ENCODE peak calls at places on chromosomes 13 and 19, in eight cellular contexts. P is epithelial cell of esophagus; M is NCI-H510A treated with DMSO at 0.1 percent for 48 hours; N is nephron progenitor cell; W is heart left ventricle; U is Karpas-422; C is caudate nucleus; F is stimulated activated CD4-positive, alpha-beta T cell treated with anti-CD3 and anti-CD28 coated beads, Interleukin-1b, Interleukin-23, amount 100 ng/mL, for 24 hours. S is an unnamed sample.

GRCh38 chr13:98536729-98537128 is 40.2 kb downstream of the STK24 start:
- DNase-seq in U (no peak), C (no peak), M (no peak), P (no peak), N (no peak), F (no peak), W (no peak), S (no peak)

GRCh38 chr19:56350416-56351045 is 35.9 kb upstream of the ZSCAN5A start:
- DNase-seq in N (peak; percentile 51), U (peak; percentile 92), P (peak; percentile 51), F (peak; percentile 16), M (peak; percentile 28), W (no peak), C (no peak), S (no peak)

GRCh38 chr13:60019119-60019993 is 144.4 kb downstream of the DIAPH3 start:
- DNase-seq in N (no peak), F (no peak), C (no peak), P (peak; percentile 75), W (no peak), M (no peak), U (peak; percentile 44), S (no peak)

GRCh38 chr13:42745655-42746054 is 35.7 kb upstream of the FAM216B start:
- DNase-seq in P (no peak), N (no peak), F (no peak), W (no peak), C (no peak), M (no peak), U (no peak), S (no peak)

GRCh38 chr13:73341748-73342147 is 282.9 kb downstream of the KLF5 start:
- DNase-seq in C (no peak), M (no peak), F (no peak), P (peak; percentile 72), N (peak; percentile 3), U (no peak), W (no peak), S (no peak)

GRCh38 chr19:38285567-38285966 is 18.5 kb upstream of the C19orf33 start:
- DNase-seq in U (no peak), W (no peak), C (no peak), M (no peak), P (no peak), F (no peak), N (no peak), S (no peak)

GRCh38 chr13:29922281-29922821 is 71.9 kb upstream of the UBL3 start:
- DNase-seq in M (no peak), W (no peak), N (no peak), P (peak; percentile 60), U (no peak), C (no peak), F (no peak), S (no peak)

GRCh38 chr13:108213946-108214345 is 1.4 kb downstream of the LIG4 start:
- DNase-seq in F (no peak), N (no peak), C (no peak), U (no peak), M (peak; percentile 31), P (peak; percentile 86), W (no peak), S (no peak)

GRCh38 chr13:102317593-102317992 is 84.3 kb downstream of the FGF14 start:
- DNase-seq in C (no peak), U (no peak), F (no peak), M (no peak), W (peak; percentile 83), P (no peak), N (no peak), S (peak; percentile 90)

GRCh38 chr19:19562665-19563347 is 24.7 kb downstream of the CILP2 start:
- DNase-seq in F (no peak), C (no peak), W (peak; percentile 42), U (peak; percentile 61), M (no peak), N (no peak), P (no peak), S (no peak)

GRCh38 chr19:6772028-6772865 is at the start of gene VAV1:
- DNase-seq in P (no peak), W (peak; percentile 85), U (peak; percentile 95), F (peak; percentile 80), N (no peak), M (no peak), C (no peak), S (no peak)

GRCh38 chr13:110529522-110530311 is 31.8 kb downstream of the RAB20 start:
- DNase-seq in M (no peak), U (no peak), N (no peak), P (no peak), F (no peak), W (no peak), C (no peak), S (no peak)

GRCh38 chr19:51552996-51553725 is 17.9 kb upstream of the ZNF175 start:
- DNase-seq in C (no peak), N (peak; percentile 93), P (peak; percentile 66), F (peak; percentile 37), M (no peak), U (peak; percentile 68), W (peak; percentile 85), S (no peak)

GRCh38 chr19:18999896-19000620 is 33.3 kb downstream of the SUGP2 start:
- DNase-seq in M (no peak), N (no peak), P (peak; percentile 30), F (no peak), C (no peak), W (no peak), U (no peak), S (peak; percentile 58)

GRCh38 chr13:43293008-43293407 is 269.6 kb downstream of the DNAJC15 start:
- DNase-seq in W (no peak), M (no peak), U (no peak), C (no peak), P (no peak), N (no peak), F (no peak), S (no peak)

GRCh38 chr19:1761528-1762242 is 8.4 kb downstream of the ONECUT3 start:
- DNase-seq in F (no peak), P (no peak), W (no peak), M (no peak), C (no peak), N (no peak), U (no peak), S (no peak)

GRCh38 chr13:30774214-30774730 is 38.9 kb downstream of the ALOX5AP start:
- DNase-seq in U (no peak), W (no peak), N (no peak), P (no peak), F (no peak), C (no peak), M (no peak), S (no peak)

GRCh38 chr19:50568321-50569022 is at the start of gene LRRC4B:
- DNase-seq in P (no peak), C (no peak), W (no peak), F (no peak), U (no peak), N (peak; percentile 69), M (no peak), S (peak; percentile 74)

GRCh38 chr13:105719861-105720260 is 815.6 kb downstream of the EFNB2 start:
- DNase-seq in C (no peak), U (no peak), W (no peak), M (no peak), F (no peak), N (no peak), P (no peak), S (no peak)

GRCh38 chr19:2254052-2254872 is 2.0 kb downstream of the JSRP1 start:
- DNase-seq in F (no peak), M (no peak), P (peak; percentile 52), N (peak; percentile 71), W (peak; percentile 55), C (no peak), U (no peak), S (no peak)

GRCh38 chr13:47170971-47171370 is 274.1 kb upstream of the HTR2A start:
- DNase-seq in W (no peak), N (no peak), U (no peak), M (no peak), P (no peak), C (no peak), F (no peak), S (no peak)

GRCh38 chr13:114258589-114258988 is 22.8 kb upstream of the UPF3A start:
- DNase-seq in U (no peak), P (no peak), N (no peak), W (no peak), M (no peak), F (no peak), C (no peak), S (no peak)

GRCh38 chr13:44763604-44764311 is 187.6 kb upstream of the TSC22D1 start:
- DNase-seq in M (no peak), W (no peak), P (peak; percentile 28), F (no peak), U (no peak), C (no peak), N (no peak), S (no peak)

GRCh38 chr19:38737297-38737865 is 6.9 kb downstream of the CAPN12 start:
- DNase-seq in U (no peak), N (no peak), W (no peak), M (no peak), P (no peak), F (no peak), C (no peak), S (no peak)

GRCh38 chr13:23842406-23842805 is 46.8 kb downstream of the MIPEP start:
- DNase-seq in C (no peak), U (no peak), M (no peak), F (no peak), N (no peak), W (no peak), P (no peak), S (peak; percentile 5)

GRCh38 chr13:51806571-51806970 is 2.6 kb upstream of the DHRS12 start:
- DNase-seq in W (no peak), N (no peak), U (peak; percentile 79), M (no peak), C (no peak), P (peak; percentile 52), F (no peak), S (no peak)

GRCh38 chr19:15810335-15810734 is 5.1 kb downstream of the OR10H1 start:
- DNase-seq in F (no peak), N (no peak), W (no peak), M (no peak), C (no peak), P (no peak), U (peak; percentile 58), S (no peak)